ENCODE peak calls at places on chromosomes 4 and X, in six cellular contexts. One of them, this sample, is unnamed.

GRCh38 chr4:38663021-38663800 is 788 bp upstream of the KLF3 start:
- DNase-seq in tibial artery: peak; percentile 24
- DNase-seq in stomach: peak; percentile 34
- DNase-seq in AG10803: peak; percentile 36
- DNase-seq in RWPE2: peak; percentile 62
- DNase-seq in cardiac muscle cell: peak; percentile 87
- DNase-seq in this sample: peak; percentile 85

GRCh38 chrX:10615931-10616780 is 4.2 kb downstream of the MID1 start:
- DNase-seq in tibial artery: peak; percentile 23
- DNase-seq in stomach: peak; percentile 43
- DNase-seq in AG10803: peak; percentile 87
- DNase-seq in RWPE2: no peak
- DNase-seq in cardiac muscle cell: peak; percentile 52
- DNase-seq in this sample: peak; percentile 75

GRCh38 chrX:107025538-107025937 is 25.5 kb upstream of the MORC4 start:
- DNase-seq in tibial artery: no peak
- DNase-seq in stomach: no peak
- DNase-seq in AG10803: peak; percentile 23
- DNase-seq in RWPE2: no peak
- DNase-seq in cardiac muscle cell: peak; percentile 55
- DNase-seq in this sample: peak; percentile 14

GRCh38 chr4:33996075-33996718 is 2248.1 kb downstream of the ARAP2 start:
- DNase-seq in tibial artery: no peak
- DNase-seq in stomach: no peak
- DNase-seq in AG10803: no peak
- DNase-seq in RWPE2: no peak
- DNase-seq in cardiac muscle cell: no peak
- DNase-seq in this sample: peak; percentile 65

GRCh38 chr4:120922390-120923200 is at the start of gene PRDM5:
- DNase-seq in tibial artery: peak; percentile 29
- DNase-seq in stomach: peak; percentile 29
- DNase-seq in AG10803: peak; percentile 54
- DNase-seq in RWPE2: no peak
- DNase-seq in cardiac muscle cell: peak; percentile 66
- DNase-seq in this sample: peak; percentile 65

GRCh38 chrX:46634577-46634976 is 61.0 kb downstream of the CHST7 start:
- DNase-seq in tibial artery: no peak
- DNase-seq in stomach: no peak
- DNase-seq in AG10803: no peak
- DNase-seq in RWPE2: no peak
- DNase-seq in cardiac muscle cell: no peak
- DNase-seq in this sample: no peak

GRCh38 chr4:81314897-81315470 is 100.0 kb upstream of the PRKG2 start:
- DNase-seq in tibial artery: no peak
- DNase-seq in stomach: no peak
- DNase-seq in AG10803: peak; percentile 44
- DNase-seq in RWPE2: no peak
- DNase-seq in cardiac muscle cell: no peak
- DNase-seq in this sample: peak; percentile 18

GRCh38 chrX:110001702-110002299 is 1.1 kb upstream of the TMEM164 start:
- DNase-seq in tibial artery: no peak
- DNase-seq in stomach: no peak
- DNase-seq in AG10803: no peak
- DNase-seq in RWPE2: no peak
- DNase-seq in cardiac muscle cell: no peak
- DNase-seq in this sample: no peak

GRCh38 chrX:104335765-104336164 is 81.0 kb upstream of the ESX1 start:
- DNase-seq in tibial artery: no peak
- DNase-seq in stomach: no peak
- DNase-seq in AG10803: peak; percentile 92
- DNase-seq in RWPE2: no peak
- DNase-seq in cardiac muscle cell: no peak
- DNase-seq in this sample: peak; percentile 85

GRCh38 chr4:14897217-14897616 is 105.1 kb upstream of the CPEB2 start:
- DNase-seq in tibial artery: no peak
- DNase-seq in stomach: no peak
- DNase-seq in AG10803: no peak
- DNase-seq in RWPE2: no peak
- DNase-seq in cardiac muscle cell: no peak
- DNase-seq in this sample: no peak
- TF ChIP-seq CTCF in tibial artery: no peak
- TF ChIP-seq CTCF in stomach: no peak
- TF ChIP-seq CTCF in AG10803: no peak
- TF ChIP-seq CTCF in RWPE2: no peak
- TF ChIP-seq CTCF in cardiac muscle cell: no peak
- TF ChIP-seq CTCF in this sample: no peak

DNA sequence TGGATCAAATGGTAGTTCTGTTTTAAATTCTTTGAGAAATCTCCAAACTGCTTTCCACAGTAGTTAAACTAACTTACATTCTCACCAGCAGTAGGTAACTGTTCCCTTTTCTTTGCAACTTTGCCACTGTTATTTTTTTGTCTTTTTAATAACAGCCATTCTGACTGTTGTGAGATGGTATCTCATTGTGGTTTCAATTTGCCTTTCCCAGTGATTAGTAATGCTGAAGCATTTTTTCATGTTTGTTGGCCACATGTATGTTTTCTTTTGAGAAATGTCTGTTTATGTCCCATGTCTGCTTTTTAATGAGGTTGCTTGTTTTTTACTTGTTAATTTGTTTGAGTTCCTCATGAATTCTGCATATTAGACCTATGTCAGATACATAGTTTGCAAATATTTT is 198.8 kb downstream of the RAB28 start:
- DNase-seq in tibial artery: no peak
- DNase-seq in stomach: no peak
- DNase-seq in AG10803: peak; percentile 23
- DNase-seq in RWPE2: no peak
- DNase-seq in cardiac muscle cell: no peak
- DNase-seq in this sample: no peak
- TF ChIP-seq CTCF in tibial artery: no peak
- TF ChIP-seq CTCF in stomach: no peak
- TF ChIP-seq CTCF in AG10803: no peak
- TF ChIP-seq CTCF in RWPE2: no peak
- TF ChIP-seq CTCF in cardiac muscle cell: no peak
- TF ChIP-seq CTCF in this sample: no peak

DNA sequence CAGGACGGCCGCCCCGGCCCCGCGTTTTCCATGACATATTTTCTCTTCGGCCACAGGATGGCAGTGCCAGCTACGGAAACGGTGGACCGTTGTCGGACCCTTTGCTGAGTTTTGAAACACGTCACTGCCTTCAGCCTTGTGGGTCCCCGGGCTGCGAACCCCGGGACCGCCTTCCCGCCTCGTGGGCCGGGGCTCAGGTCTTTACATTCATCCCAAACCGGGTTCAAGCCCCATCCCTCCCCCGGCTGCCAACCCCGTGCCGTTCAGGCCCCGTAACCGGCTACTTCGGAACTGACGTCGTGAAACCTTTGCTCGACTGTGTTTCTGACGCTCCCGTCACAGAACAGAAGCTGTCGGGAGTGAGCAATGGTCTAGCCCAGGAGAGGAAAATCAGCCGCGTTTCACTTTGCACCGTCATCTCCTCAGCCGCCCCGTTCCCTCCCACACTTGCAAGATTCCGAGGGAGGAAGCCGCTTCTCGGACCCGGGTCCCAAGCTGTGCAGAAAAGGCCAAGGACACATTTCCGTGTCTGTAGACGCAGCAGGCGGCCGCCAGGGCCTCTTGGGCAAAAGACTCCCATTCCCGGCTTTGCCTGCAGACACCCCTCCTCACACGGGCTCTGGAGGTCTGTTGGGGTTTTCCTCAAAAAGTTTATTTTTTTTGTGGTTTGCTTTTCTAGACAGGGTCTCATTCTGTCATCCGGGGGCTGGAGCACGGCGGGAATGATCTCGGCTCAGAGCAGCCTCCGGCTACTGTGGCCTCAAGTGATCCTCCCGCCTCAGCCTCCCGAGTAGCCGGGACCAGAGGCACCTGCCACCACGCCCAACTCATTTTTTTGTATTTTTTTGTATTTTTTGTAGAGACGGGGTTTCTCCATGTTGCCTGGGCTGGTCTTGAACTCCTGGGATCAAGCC is 41.4 kb upstream of the PPP2R3B start:
- DNase-seq in tibial artery: no peak
- DNase-seq in stomach: no peak
- DNase-seq in AG10803: peak; percentile 19
- DNase-seq in RWPE2: no peak
- DNase-seq in cardiac muscle cell: peak; percentile 49
- DNase-seq in this sample: no peak
- TF ChIP-seq CTCF in tibial artery: no peak
- TF ChIP-seq CTCF in stomach: no peak
- TF ChIP-seq CTCF in AG10803: peak; percentile 38
- TF ChIP-seq CTCF in RWPE2: peak; percentile 7
- TF ChIP-seq CTCF in cardiac muscle cell: no peak
- TF ChIP-seq CTCF in this sample: peak; percentile 17

GRCh38 chr4:40283413-40283812 is 51.7 kb upstream of the CHRNA9 start:
- DNase-seq in tibial artery: no peak
- DNase-seq in stomach: no peak
- DNase-seq in AG10803: no peak
- DNase-seq in RWPE2: no peak
- DNase-seq in cardiac muscle cell: no peak
- DNase-seq in this sample: no peak

GRCh38 chr4:40280586-40280985 is 54.5 kb upstream of the CHRNA9 start:
- DNase-seq in tibial artery: no peak
- DNase-seq in stomach: no peak
- DNase-seq in AG10803: no peak
- DNase-seq in RWPE2: no peak
- DNase-seq in cardiac muscle cell: no peak
- DNase-seq in this sample: no peak

GRCh38 chr4:40281099-40281498 is 54.0 kb upstream of the CHRNA9 start:
- DNase-seq in tibial artery: no peak
- DNase-seq in stomach: no peak
- DNase-seq in AG10803: no peak
- DNase-seq in RWPE2: no peak
- DNase-seq in cardiac muscle cell: no peak
- DNase-seq in this sample: no peak

GRCh38 chr4:40281913-40282312 is 53.2 kb upstream of the CHRNA9 start:
- DNase-seq in tibial artery: no peak
- DNase-seq in stomach: no peak
- DNase-seq in AG10803: no peak
- DNase-seq in RWPE2: no peak
- DNase-seq in cardiac muscle cell: no peak
- DNase-seq in this sample: no peak

GRCh38 chr4:40283968-40284367 is 51.2 kb upstream of the CHRNA9 start:
- DNase-seq in tibial artery: no peak
- DNase-seq in stomach: no peak
- DNase-seq in AG10803: peak; percentile 31
- DNase-seq in RWPE2: no peak
- DNase-seq in cardiac muscle cell: no peak
- DNase-seq in this sample: peak; percentile 80
- TF ChIP-seq CTCF in tibial artery: no peak
- TF ChIP-seq CTCF in stomach: no peak
- TF ChIP-seq CTCF in AG10803: no peak
- TF ChIP-seq CTCF in RWPE2: peak; percentile 20
- TF ChIP-seq CTCF in cardiac muscle cell: no peak
- TF ChIP-seq CTCF in this sample: no peak

DNA sequence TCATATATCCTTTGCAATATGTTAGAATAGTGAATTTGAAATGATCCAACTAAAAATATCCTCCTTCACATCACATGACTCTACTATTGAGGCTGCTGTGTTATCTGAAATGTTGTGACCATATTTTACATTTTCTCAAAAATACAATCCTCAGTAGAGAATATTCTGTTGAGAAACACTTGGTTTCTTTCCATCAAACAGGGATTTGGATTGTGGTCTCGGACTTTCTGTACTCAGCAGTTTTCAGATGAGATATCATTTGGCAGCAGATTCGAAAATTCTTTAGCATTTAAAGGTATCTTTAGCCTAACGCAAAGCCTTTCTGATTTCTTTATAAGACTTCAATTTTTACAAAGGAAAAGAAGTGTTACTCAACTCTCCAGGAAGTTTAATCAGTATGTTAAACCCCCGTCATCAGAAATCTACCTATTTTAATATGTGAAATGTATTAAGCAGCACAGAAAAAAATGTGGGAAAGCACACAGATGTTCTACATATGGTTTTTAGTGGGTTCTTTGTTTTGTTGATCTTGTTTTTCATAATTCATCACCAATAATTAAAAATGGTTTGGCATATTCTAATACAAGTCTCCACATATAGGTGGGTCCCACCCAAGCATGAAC is 55.4 kb upstream of the ANXA3 start:
- DNase-seq in tibial artery: no peak
- DNase-seq in stomach: no peak
- DNase-seq in AG10803: no peak
- DNase-seq in RWPE2: no peak
- DNase-seq in cardiac muscle cell: no peak
- DNase-seq in this sample: no peak
- TF ChIP-seq CTCF in tibial artery: no peak
- TF ChIP-seq CTCF in stomach: no peak
- TF ChIP-seq CTCF in AG10803: no peak
- TF ChIP-seq CTCF in RWPE2: no peak
- TF ChIP-seq CTCF in cardiac muscle cell: no peak
- TF ChIP-seq CTCF in this sample: no peak

DNA sequence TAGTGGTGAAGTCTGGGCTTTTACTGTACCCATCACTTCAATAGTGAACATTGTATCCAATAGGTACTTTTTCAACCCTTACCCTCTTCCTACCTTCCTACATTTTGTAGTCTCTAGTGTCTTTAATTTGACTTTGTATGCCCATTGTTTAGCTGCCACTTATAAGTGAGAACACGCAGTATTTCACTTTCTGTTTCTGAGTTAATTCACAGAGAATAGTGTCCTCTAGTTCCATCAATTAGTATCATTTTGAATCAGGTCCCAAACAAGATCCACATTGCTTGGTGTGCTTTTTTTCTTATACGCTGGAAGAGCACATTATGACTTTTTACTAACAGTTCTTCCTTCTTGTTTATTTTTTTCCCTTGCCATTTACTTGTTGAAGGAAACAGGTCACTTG is 176.0 kb upstream of the WDFY3 start:
- DNase-seq in tibial artery: no peak
- DNase-seq in stomach: no peak
- DNase-seq in AG10803: no peak
- DNase-seq in RWPE2: no peak
- DNase-seq in cardiac muscle cell: no peak
- DNase-seq in this sample: no peak
- TF ChIP-seq CTCF in tibial artery: no peak
- TF ChIP-seq CTCF in stomach: no peak
- TF ChIP-seq CTCF in AG10803: no peak
- TF ChIP-seq CTCF in RWPE2: no peak
- TF ChIP-seq CTCF in cardiac muscle cell: no peak
- TF ChIP-seq CTCF in this sample: no peak

DNA sequence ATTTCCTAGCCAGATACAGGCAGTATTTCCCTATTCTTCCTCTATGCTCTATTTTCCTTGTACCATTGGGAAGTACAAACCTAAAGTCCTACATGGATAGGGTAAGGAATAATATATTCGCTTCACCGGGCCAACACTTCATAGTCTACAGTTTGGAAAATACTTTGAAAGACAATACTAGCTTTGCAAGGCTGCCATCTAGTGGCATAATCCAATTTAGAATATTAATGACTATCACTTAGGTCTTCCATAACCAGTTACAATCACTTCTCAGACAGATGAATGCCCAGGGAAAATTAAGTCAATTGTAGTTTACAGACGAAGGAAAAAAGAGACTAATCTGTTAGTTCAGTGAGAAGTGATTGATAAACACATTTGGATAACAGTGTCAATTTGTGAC is 141.0 kb upstream of the FAM47C start:
- DNase-seq in tibial artery: no peak
- DNase-seq in stomach: no peak
- DNase-seq in AG10803: peak; percentile 9
- DNase-seq in RWPE2: no peak
- DNase-seq in cardiac muscle cell: peak; percentile 75
- DNase-seq in this sample: peak; percentile 20
- TF ChIP-seq CTCF in tibial artery: peak; percentile 51
- TF ChIP-seq CTCF in stomach: peak; percentile 32
- TF ChIP-seq CTCF in AG10803: peak; percentile 50
- TF ChIP-seq CTCF in RWPE2: peak; percentile 61
- TF ChIP-seq CTCF in cardiac muscle cell: peak; percentile 36
- TF ChIP-seq CTCF in this sample: peak; percentile 43

This sample was measured in astrocyte of the spinal cord.